ENCODE peak calls at places on chromosomes 7 and 10, in six cellular contexts. I is activated CD8-positive, alpha-beta T cell treated with anti-CD3 and anti-CD28 coated beads for 36 hours; Q is fibroblast of pulmonary artery; Z is osteocyte; E is coronary artery; O is natural killer cell. P is an unnamed sample.

GRCh38 chr10:97518601-97519043 is 19.9 kb downstream of the UBTD1 start:
- DNase-seq in I (no peak), Q (peak), Z (no peak), E (no peak), O (no peak), P (no peak)

GRCh38 chr10:28719789-28720436 is 42.6 kb downstream of the BAMBI start:
- DNase-seq in I (no peak), Q (peak), Z (no peak), E (no peak), O (no peak), P (no peak)

GRCh38 chr7:42014625-42015412 is 222.2 kb downstream of the GLI3 start:
- DNase-seq in I (peak), Q (peak), Z (no peak), E (no peak), O (peak), P (peak)

GRCh38 chr10:24133839-24134238 is 75.1 kb upstream of the KIAA1217 start:
- DNase-seq in I (no peak), Q (no peak), Z (no peak), E (no peak), O (no peak), P (no peak)

GRCh38 chr10:13808556-13809391 is 222.0 kb downstream of the PRPF18 start:
- DNase-seq in I (no peak), Q (no peak), Z (no peak), E (no peak), O (no peak), P (no peak)

GRCh38 chr10:118800920-118801319 is 46.1 kb upstream of the CACUL1 start:
- DNase-seq in I (peak), Q (peak), Z (no peak), E (peak), O (no peak), P (peak)

GRCh38 chr7:30934732-30935568 is 23.3 kb downstream of the AQP1 start:
- DNase-seq in I (no peak), Q (no peak), Z (no peak), E (no peak), O (no peak), P (no peak)

GRCh38 chr10:33022090-33022489 is 64.1 kb upstream of the ITGB1 start:
- DNase-seq in I (no peak), Q (no peak), Z (no peak), E (no peak), O (no peak), P (no peak)

GRCh38 chr7:144670251-144670650 is 165.6 kb downstream of the TPK1 start:
- DNase-seq in I (no peak), Q (peak), Z (no peak), E (no peak), O (no peak), P (peak)
- TF ChIP-seq CTCF in I (peak), Q (peak), Z (peak), E (no peak), O (peak), P (peak)

DNA sequence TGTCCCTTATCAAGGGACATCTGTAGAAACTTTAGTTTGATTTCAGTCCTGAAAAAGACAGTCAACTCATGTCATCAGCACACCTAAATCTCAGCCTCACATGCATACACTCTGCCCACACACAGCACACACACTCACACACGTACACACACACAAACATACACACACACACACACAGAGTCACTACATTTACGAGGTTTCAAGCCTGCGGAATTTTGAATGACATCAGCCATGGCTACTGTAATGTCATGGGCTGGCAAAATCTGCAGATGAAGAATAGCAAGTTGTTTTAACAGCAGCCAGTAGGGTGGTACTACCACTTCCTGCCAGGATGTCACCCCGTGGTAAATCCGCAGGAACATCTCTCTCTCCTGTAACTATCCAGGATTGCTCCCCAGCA is 37.1 kb upstream of the EZH2 start:
- DNase-seq in I (peak), Q (no peak), Z (no peak), E (no peak), O (no peak), P (no peak)
- TF ChIP-seq CTCF in I (no peak), Q (no peak), Z (no peak), E (no peak), O (no peak), P (no peak)

DNA sequence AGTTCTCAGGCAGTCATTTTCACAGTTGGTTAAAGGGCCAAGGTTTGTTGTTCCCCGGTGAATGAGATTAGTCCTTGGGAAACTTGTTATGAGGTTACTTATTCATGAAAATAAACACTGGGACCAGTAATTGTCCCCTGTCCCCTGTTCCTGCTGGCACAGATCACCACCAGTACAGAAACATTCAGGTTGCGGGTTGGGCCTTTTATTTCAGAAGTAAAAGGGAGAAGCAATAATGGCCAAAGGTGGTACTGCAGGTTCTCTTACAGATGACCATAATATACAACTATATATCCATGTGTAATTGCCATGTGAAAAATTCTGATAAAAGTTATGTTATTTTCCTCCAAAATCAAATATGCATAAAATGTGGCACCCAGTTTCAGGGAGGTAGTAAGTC is 442.0 kb downstream of the SORCS1 start:
- DNase-seq in I (no peak), Q (no peak), Z (no peak), E (no peak), O (no peak), P (no peak)
- TF ChIP-seq CTCF in I (no peak), Q (no peak), Z (no peak), E (no peak), O (no peak), P (no peak)

GRCh38 chr7:133253522-133253882 is 624 bp downstream of the EXOC4 start:
- DNase-seq in I (peak), Q (no peak), Z (no peak), E (no peak), O (peak), P (no peak)

GRCh38 chr7:133255461-133255860 is 2.6 kb downstream of the EXOC4 start:
- DNase-seq in I (no peak), Q (peak), Z (no peak), E (no peak), O (no peak), P (no peak)

GRCh38 chr7:133248901-133249300 is 4.0 kb upstream of the EXOC4 start:
- DNase-seq in I (no peak), Q (no peak), Z (no peak), E (no peak), O (no peak), P (no peak)

GRCh38 chr7:133252506-133252857 is 396 bp upstream of the EXOC4 start:
- DNase-seq in I (no peak), Q (no peak), Z (no peak), E (no peak), O (no peak), P (no peak)

DNA sequence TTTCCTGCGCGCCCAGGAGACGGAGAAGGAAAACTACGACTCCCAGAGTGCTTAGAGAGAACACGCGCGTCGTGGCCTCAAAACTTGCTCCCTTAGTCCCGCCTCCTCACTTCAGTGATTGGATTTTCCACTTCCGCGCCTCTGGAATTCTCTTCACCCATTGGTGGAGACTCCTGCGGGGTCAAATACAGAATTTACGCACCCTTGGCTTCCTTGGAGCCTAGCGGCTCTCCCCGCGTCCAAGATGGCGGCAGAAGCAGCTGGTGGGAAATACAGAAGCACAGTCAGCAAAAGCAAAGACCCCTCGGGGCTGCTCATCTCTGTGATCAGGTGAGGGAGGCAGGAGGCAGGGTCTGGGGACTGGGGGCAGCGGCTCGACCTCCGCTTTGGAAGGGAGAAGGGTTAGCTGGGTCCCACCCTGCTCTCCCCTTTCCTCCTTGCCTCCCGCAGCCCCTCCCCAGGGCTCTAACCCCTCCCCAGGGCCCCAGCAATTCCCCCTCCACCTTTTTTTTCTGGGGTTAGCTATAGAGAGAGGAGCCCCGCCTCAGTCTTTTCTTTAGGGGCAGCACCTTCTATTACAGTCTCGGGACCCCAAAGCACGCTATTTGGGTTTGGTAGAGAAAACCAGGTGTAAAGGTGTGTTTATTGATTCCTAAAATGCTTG is at the start of gene EXOC4:
- DNase-seq in I (peak), Q (peak), Z (peak), E (peak), O (peak), P (peak)
- TF ChIP-seq CTCF in I (no peak), Q (no peak), Z (no peak), E (no peak), O (no peak), P (no peak)

GRCh38 chr10:128803790-128804189 is 663.3 kb upstream of the MGMT start:
- DNase-seq in I (no peak), Q (no peak), Z (peak), E (no peak), O (no peak), P (no peak)
- TF ChIP-seq CTCF in I (no peak), Q (no peak), Z (no peak), E (no peak), O (no peak), P (no peak)

GRCh38 chr7:98627062-98627790 is 10.1 kb downstream of the NPTX2 start:
- DNase-seq in I (no peak), Q (no peak), Z (no peak), E (no peak), O (no peak), P (no peak)
- TF ChIP-seq CTCF in I (no peak), Q (no peak), Z (no peak), E (no peak), O (no peak), P (no peak)

GRCh38 chr10:5894873-5895272 is 4.8 kb downstream of the FBH1 start:
- DNase-seq in I (no peak), Q (no peak), Z (no peak), E (no peak), O (no peak), P (no peak)
- TF ChIP-seq CTCF in I (no peak), Q (no peak), Z (no peak), E (no peak), O (no peak), P (no peak)

GRCh38 chr10:80199828-80200227 is 5.5 kb downstream of the ANXA11 start:
- DNase-seq in I (no peak), Q (peak), Z (no peak), E (peak), O (no peak), P (no peak)
- TF ChIP-seq CTCF in I (no peak), Q (peak), Z (no peak), E (peak), O (no peak), P (no peak)

GRCh38 chr10:18601321-18601720 is 50.1 kb downstream of the NSUN6 start:
- DNase-seq in I (no peak), Q (no peak), Z (no peak), E (no peak), O (no peak), P (no peak)
- TF ChIP-seq CTCF in I (no peak), Q (no peak), Z (peak), E (no peak), O (no peak), P (peak)

GRCh38 chr7:67100956-67101361 is 104.3 kb downstream of the TYW1 start:
- DNase-seq in I (no peak), Q (peak), Z (no peak), E (no peak), O (no peak), P (no peak)
- TF ChIP-seq CTCF in I (no peak), Q (no peak), Z (no peak), E (no peak), O (no peak), P (no peak)